ENCODE peak calls at places on chromosome 2, in seven cellular contexts. J is keratinocyte, Z is hepatocyte, P is heart right ventricle, F is OCI-LY7, Y is breast epithelium, D is ovary. M is an unnamed sample.
A peak's percentile ranks its signal among the peaks of the same experiment; 100 is the strongest.

GRCh38 chr2:1004398-1004797 is 53.7 kb downstream of the SNTG2 start:
- DNase-seq in Z (no peak), D (no peak), J (no peak), F (no peak), P (no peak), Y (no peak), M (no peak)

GRCh38 chr2:236309669-236310029 is 45.4 kb upstream of the ASB18 start:
- DNase-seq in F (peak; percentile 16), J (no peak), Y (no peak), P (peak; percentile 9), Z (peak; percentile 52), D (no peak), M (no peak)

GRCh38 chr2:144936442-144936841 is 416.5 kb upstream of the ZEB2 start:
- DNase-seq in Z (no peak), J (no peak), D (no peak), F (no peak), P (no peak), Y (no peak), M (no peak)

GRCh38 chr2:154704991-154705390 is 6.5 kb downstream of the KCNJ3 start:
- DNase-seq in J (no peak), Z (no peak), Y (no peak), F (no peak), P (no peak), D (no peak), M (no peak)

GRCh38 chr2:239498981-239499633 is 98.3 kb upstream of the HDAC4 start:
- DNase-seq in Y (peak; percentile 58), D (peak; percentile 74), P (peak; percentile 37), Z (peak; percentile 35), F (no peak), J (no peak), M (no peak)

GRCh38 chr2:111100087-111100764 is 20.5 kb upstream of the BCL2L11 start:
- DNase-seq in Y (no peak), D (no peak), P (no peak), J (no peak), Z (no peak), F (peak; percentile 47), M (no peak)

GRCh38 chr2:74507926-74508520 is 528 bp upstream of the PCGF1 start:
- DNase-seq in J (no peak), F (no peak), Z (peak; percentile 69), P (no peak), D (peak; percentile 49), Y (peak; percentile 37), M (no peak)

GRCh38 chr2:12479042-12479601 is 237.6 kb upstream of the TRIB2 start:
- DNase-seq in P (no peak), Y (no peak), F (no peak), D (no peak), J (no peak), Z (no peak), M (no peak)

GRCh38 chr2:14634885-14635871 is 2.7 kb downstream of the LRATD1 start:
- DNase-seq in D (peak; percentile 80), J (peak; percentile 44), Z (peak; percentile 75), P (peak; percentile 67), Y (peak; percentile 79), F (no peak), M (peak; percentile 76)

GRCh38 chr2:120984046-120984445 is 248.4 kb downstream of the GLI2 start:
- DNase-seq in F (no peak), P (no peak), Z (no peak), Y (no peak), J (no peak), D (no peak), M (no peak)

GRCh38 chr2:38076710-38077430 is 919 bp upstream of the CYP1B1 start:
- DNase-seq in P (peak; percentile 79), F (no peak), D (peak; percentile 78), Y (peak; percentile 60), J (no peak), Z (peak; percentile 93), M (peak; percentile 70)

GRCh38 chr2:237440819-237441281 is 26.9 kb upstream of the COL6A3 start:
- DNase-seq in J (no peak), F (no peak), D (no peak), P (no peak), Y (no peak), Z (no peak), M (no peak)

GRCh38 chr2:446963-447540 is 159.2 kb upstream of the ALKAL2 start:
- DNase-seq in F (peak; percentile 5), P (no peak), Z (no peak), Y (no peak), J (no peak), D (no peak), M (no peak)

GRCh38 chr2:239157269-239157668 is 243.6 kb downstream of the HDAC4 start:
- DNase-seq in F (no peak), Z (no peak), D (peak; percentile 10), P (no peak), J (no peak), Y (no peak), M (peak; percentile 45)

GRCh38 chr2:159074605-159075004 is 106.2 kb downstream of the TANC1 start:
- DNase-seq in D (no peak), J (no peak), Y (no peak), P (no peak), Z (no peak), F (no peak), M (no peak)

GRCh38 chr2:8458461-8459459 is 223.1 kb upstream of the ID2 start:
- DNase-seq in Y (no peak), J (no peak), P (no peak), F (no peak), Z (no peak), D (no peak), M (no peak)

GRCh38 chr2:143558665-143559064 is 429.4 kb downstream of the ARHGAP15 start:
- DNase-seq in P (peak; percentile 8), D (no peak), F (no peak), J (no peak), Z (peak; percentile 39), Y (no peak), M (no peak)

GRCh38 chr2:188870289-188870688 is 103.9 kb upstream of the COL3A1 start:
- DNase-seq in F (no peak), Z (peak; percentile 43), Y (no peak), P (no peak), D (no peak), J (no peak), M (no peak)

GRCh38 chr2:214410128-214410775 is 602 bp upstream of the VWC2L start:
- DNase-seq in Y (no peak), J (no peak), D (no peak), F (no peak), Z (no peak), P (no peak), M (no peak)

GRCh38 chr2:100629309-100629708 is 66.5 kb downstream of the PDCL3 start:
- DNase-seq in Y (no peak), J (no peak), D (no peak), Z (no peak), P (no peak), F (no peak), M (no peak)

GRCh38 chr2:138323382-138324067 is 178.0 kb upstream of the SPOPL start:
- DNase-seq in F (no peak), P (no peak), Z (no peak), J (no peak), Y (no peak), D (no peak), M (no peak)

DNA sequence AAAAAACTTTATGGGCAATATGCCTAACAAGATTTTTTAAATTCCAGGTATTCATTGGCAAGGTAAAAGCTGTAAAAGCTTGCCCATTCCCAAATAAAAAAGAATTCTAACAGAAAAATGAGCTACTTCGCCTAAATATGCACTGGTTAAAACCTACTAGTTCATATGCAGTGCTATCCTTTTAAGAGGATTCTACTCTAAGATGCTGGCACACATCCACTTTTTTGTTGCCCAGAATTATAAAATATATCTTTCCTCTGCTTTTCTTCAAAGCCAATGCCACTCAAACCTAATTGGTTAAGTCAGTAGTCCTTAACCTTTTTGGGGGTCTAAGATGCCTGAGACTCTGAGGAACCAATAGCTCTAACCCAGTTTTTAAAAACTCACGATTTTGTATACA is 3.2 kb downstream of the XPO1 start:
- DNase-seq in J (no peak), F (no peak), Y (no peak), Z (no peak), D (no peak), P (no peak), M (no peak)
- TF ChIP-seq CTCF in J (no peak), F (no peak), Y (no peak), Z (no peak), D (no peak), P (no peak), M (no peak)

DNA sequence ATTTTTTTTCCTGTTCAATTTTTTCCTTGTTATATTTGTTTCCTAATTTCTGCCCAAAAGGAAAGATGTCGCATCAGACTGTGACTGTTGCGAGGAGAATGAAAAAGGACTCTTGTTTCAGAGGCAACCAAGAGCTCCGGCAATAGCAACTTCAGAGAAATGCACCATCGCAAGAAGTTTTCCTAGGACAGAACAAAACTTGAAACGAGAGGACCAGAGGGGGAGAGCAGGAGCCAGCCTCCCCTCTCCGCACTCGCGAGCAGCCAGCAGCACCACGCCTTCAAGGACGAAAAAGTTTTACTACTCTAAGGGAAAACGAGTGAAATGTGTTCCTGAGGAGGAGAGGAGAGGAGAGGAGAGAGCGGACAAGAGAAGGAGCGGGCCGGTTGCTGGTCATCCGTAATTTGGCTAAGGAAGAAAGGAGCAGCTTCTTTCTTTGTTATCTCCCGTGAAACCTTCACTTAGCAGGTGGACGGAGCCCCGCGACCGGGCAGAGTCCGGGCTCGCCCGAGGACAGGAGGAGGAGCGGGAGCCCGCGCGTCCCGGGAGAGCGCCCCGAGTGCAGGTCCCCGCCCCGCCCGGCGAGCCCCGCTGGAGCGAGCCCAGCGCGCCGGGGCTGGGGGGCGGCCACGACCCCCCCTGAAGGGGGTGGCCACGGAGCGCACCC is 725 bp downstream of the POU3F3 start:
- DNase-seq in F (peak; percentile 4), Z (no peak), J (no peak), P (no peak), Y (no peak), D (no peak), M (no peak)
- H3K4me1 ChIP-seq in F (peaks cover 15% of the 10 kb centered on the region), Z (peaks cover 16% of the 10 kb centered on the region), J (no peaks in the 10 kb centered on the region), P (peaks cover 43% of the 10 kb centered on the region), Y (no peaks in the 10 kb centered on the region), D (peaks cover 10% of the 10 kb centered on the region), M (peaks cover 48% of the 10 kb centered on the region)

GRCh38 chr2:200575957-200576356 is 9.9 kb upstream of the AOX1 start:
- DNase-seq in D (no peak), J (no peak), Z (no peak), P (no peak), Y (no peak), F (peak; percentile 28), M (no peak)
- TF ChIP-seq CTCF in D (no peak), J (no peak), Z (peak; percentile 38), P (peak; percentile 44), Y (peak; percentile 14), F (peak; percentile 81), M (peak; percentile 39)

GRCh38 chr2:160473508-160474318 is 19.9 kb downstream of the RBMS1 start:
- DNase-seq in P (no peak), F (no peak), D (no peak), J (no peak), Y (no peak), Z (no peak), M (no peak)

GRCh38 chr2:160469615-160470204 is 23.9 kb downstream of the RBMS1 start:
- DNase-seq in D (no peak), Z (no peak), P (no peak), F (no peak), Y (no peak), J (no peak), M (no peak)

GRCh38 chr2:160474319-160474645 is 19.3 kb downstream of the RBMS1 start:
- DNase-seq in D (no peak), J (no peak), F (no peak), P (no peak), Z (no peak), Y (no peak), M (no peak)

GRCh38 chr2:160472839-160473251 is 20.8 kb downstream of the RBMS1 start:
- DNase-seq in F (no peak), D (no peak), Y (no peak), P (no peak), J (no peak), Z (peak; percentile 37), M (no peak)

GRCh38 chr2:160471950-160472349 is 21.7 kb downstream of the RBMS1 start:
- DNase-seq in J (no peak), Z (no peak), F (no peak), P (no peak), D (no peak), Y (no peak), M (no peak)
- H3K4me1 ChIP-seq in J (peaks cover 25% of the 10 kb centered on the region), Z (peaks cover 52% of the 10 kb centered on the region), F (no peaks in the 10 kb centered on the region), P (peaks cover 78% of the 10 kb centered on the region), D (peaks cover 11% of the 10 kb centered on the region), Y (no peaks in the 10 kb centered on the region), M (peaks cover 14% of the 10 kb centered on the region)